ENCODE peak calls at places on chromosomes 6 and 20, in seven cellular contexts. One of them, this sample, is unnamed.

GRCh38 chr6:139653136-139653535 is 278.7 kb upstream of the CITED2 start:
- DNase-seq in T-helper 2 cell: no peak
- DNase-seq in HFF-Myc: no peak
- DNase-seq in activated CD4-positive, CD25-positive, alpha-beta regulatory T cell: no peak
- DNase-seq in kidney: no peak
- DNase-seq in GM12892: no peak
- DNase-seq in RWPE1: no peak
- DNase-seq in this sample: no peak

GRCh38 chr20:40706977-40707582 is 18.0 kb upstream of the MAFB start:
- DNase-seq in GM12892: no peak
- DNase-seq in kidney: no peak
- DNase-seq in HFF-Myc: no peak
- DNase-seq in RWPE1: no peak
- DNase-seq in activated CD4-positive, CD25-positive, alpha-beta regulatory T cell: no peak
- DNase-seq in T-helper 2 cell: no peak
- DNase-seq in this sample: no peak

GRCh38 chr6:72950114-72950860 is 275.0 kb downstream of the KHDC1L start:
- DNase-seq in RWPE1: peak
- DNase-seq in HFF-Myc: no peak
- DNase-seq in activated CD4-positive, CD25-positive, alpha-beta regulatory T cell: no peak
- DNase-seq in GM12892: no peak
- DNase-seq in kidney: no peak
- DNase-seq in T-helper 2 cell: no peak
- DNase-seq in this sample: peak

GRCh38 chr6:38640216-38640909 is 634 bp upstream of the BTBD9 start:
- DNase-seq in GM12892: no peak
- DNase-seq in RWPE1: no peak
- DNase-seq in kidney: peak
- DNase-seq in HFF-Myc: no peak
- DNase-seq in activated CD4-positive, CD25-positive, alpha-beta regulatory T cell: no peak
- DNase-seq in T-helper 2 cell: no peak
- DNase-seq in this sample: peak

GRCh38 chr20:48904566-48905321 is 16.8 kb upstream of the ARFGEF2 start:
- DNase-seq in RWPE1: peak
- DNase-seq in activated CD4-positive, CD25-positive, alpha-beta regulatory T cell: peak
- DNase-seq in HFF-Myc: peak
- DNase-seq in GM12892: peak
- DNase-seq in T-helper 2 cell: no peak
- DNase-seq in kidney: no peak
- DNase-seq in this sample: peak

GRCh38 chr6:97790926-97791590 is 508.0 kb upstream of the MMS22L start:
- DNase-seq in T-helper 2 cell: no peak
- DNase-seq in GM12892: no peak
- DNase-seq in kidney: no peak
- DNase-seq in HFF-Myc: no peak
- DNase-seq in RWPE1: no peak
- DNase-seq in activated CD4-positive, CD25-positive, alpha-beta regulatory T cell: no peak
- DNase-seq in this sample: no peak

GRCh38 chr6:130035211-130035610 is 16.8 kb downstream of the L3MBTL3 start:
- DNase-seq in GM12892: no peak
- DNase-seq in activated CD4-positive, CD25-positive, alpha-beta regulatory T cell: no peak
- DNase-seq in HFF-Myc: no peak
- DNase-seq in RWPE1: no peak
- DNase-seq in kidney: no peak
- DNase-seq in T-helper 2 cell: no peak
- DNase-seq in this sample: peak

GRCh38 chr6:117200067-117200466 is 65.3 kb upstream of the VGLL2 start:
- DNase-seq in GM12892: no peak
- DNase-seq in RWPE1: no peak
- DNase-seq in activated CD4-positive, CD25-positive, alpha-beta regulatory T cell: no peak
- DNase-seq in T-helper 2 cell: no peak
- DNase-seq in HFF-Myc: no peak
- DNase-seq in kidney: no peak
- DNase-seq in this sample: peak

GRCh38 chr6:116461563-116462507 is 660 bp downstream of the CALHM6 start:
- DNase-seq in RWPE1: no peak
- DNase-seq in HFF-Myc: peak
- DNase-seq in kidney: peak
- DNase-seq in GM12892: peak
- DNase-seq in activated CD4-positive, CD25-positive, alpha-beta regulatory T cell: no peak
- DNase-seq in T-helper 2 cell: no peak
- DNase-seq in this sample: peak

GRCh38 chr20:21663465-21663864 is 42.0 kb upstream of the PAX1 start:
- DNase-seq in activated CD4-positive, CD25-positive, alpha-beta regulatory T cell: no peak
- DNase-seq in kidney: no peak
- DNase-seq in HFF-Myc: no peak
- DNase-seq in RWPE1: no peak
- DNase-seq in T-helper 2 cell: no peak
- DNase-seq in GM12892: no peak
- DNase-seq in this sample: no peak

GRCh38 chr20:51955756-51956155 is 153.4 kb upstream of the SALL4 start:
- DNase-seq in GM12892: no peak
- DNase-seq in T-helper 2 cell: no peak
- DNase-seq in RWPE1: no peak
- DNase-seq in kidney: no peak
- DNase-seq in HFF-Myc: no peak
- DNase-seq in activated CD4-positive, CD25-positive, alpha-beta regulatory T cell: no peak
- DNase-seq in this sample: no peak

GRCh38 chr6:65650086-65650485 is 56.9 kb downstream of the EYS start:
- DNase-seq in activated CD4-positive, CD25-positive, alpha-beta regulatory T cell: no peak
- DNase-seq in GM12892: no peak
- DNase-seq in RWPE1: no peak
- DNase-seq in T-helper 2 cell: no peak
- DNase-seq in HFF-Myc: no peak
- DNase-seq in kidney: no peak
- DNase-seq in this sample: no peak

GRCh38 chr20:5001174-5002076 is at the start of gene SLC23A2:
- DNase-seq in HFF-Myc: no peak
- DNase-seq in activated CD4-positive, CD25-positive, alpha-beta regulatory T cell: peak
- DNase-seq in RWPE1: peak
- DNase-seq in GM12892: peak
- DNase-seq in T-helper 2 cell: peak
- DNase-seq in kidney: peak
- DNase-seq in this sample: peak

GRCh38 chr6:41917528-41917927 is 3.4 kb downstream of the MED20 start:
- DNase-seq in HFF-Myc: peak
- DNase-seq in activated CD4-positive, CD25-positive, alpha-beta regulatory T cell: no peak
- DNase-seq in kidney: no peak
- DNase-seq in RWPE1: peak
- DNase-seq in T-helper 2 cell: no peak
- DNase-seq in GM12892: no peak
- DNase-seq in this sample: peak

GRCh38 chr6:30820196-30820595 is 64.1 kb upstream of the DDR1 start:
- DNase-seq in RWPE1: peak
- DNase-seq in activated CD4-positive, CD25-positive, alpha-beta regulatory T cell: no peak
- DNase-seq in kidney: peak
- DNase-seq in T-helper 2 cell: no peak
- DNase-seq in HFF-Myc: no peak
- DNase-seq in GM12892: no peak
- DNase-seq in this sample: peak

GRCh38 chr6:36642913-36643817 is 35.3 kb upstream of the CDKN1A start:
- DNase-seq in T-helper 2 cell: no peak
- DNase-seq in GM12892: no peak
- DNase-seq in HFF-Myc: peak
- DNase-seq in activated CD4-positive, CD25-positive, alpha-beta regulatory T cell: no peak
- DNase-seq in RWPE1: peak
- DNase-seq in kidney: peak
- DNase-seq in this sample: peak

GRCh38 chr20:6855806-6856205 is 88.3 kb downstream of the BMP2 start:
- DNase-seq in kidney: no peak
- DNase-seq in RWPE1: no peak
- DNase-seq in GM12892: no peak
- DNase-seq in HFF-Myc: no peak
- DNase-seq in activated CD4-positive, CD25-positive, alpha-beta regulatory T cell: no peak
- DNase-seq in T-helper 2 cell: no peak
- DNase-seq in this sample: no peak

GRCh38 chr20:59458645-59459044 is 145.7 kb upstream of the PHACTR3 start:
- DNase-seq in kidney: no peak
- DNase-seq in HFF-Myc: no peak
- DNase-seq in RWPE1: no peak
- DNase-seq in T-helper 2 cell: no peak
- DNase-seq in activated CD4-positive, CD25-positive, alpha-beta regulatory T cell: no peak
- DNase-seq in GM12892: no peak
- DNase-seq in this sample: no peak

GRCh38 chr6:22302828-22303227 is 6.0 kb upstream of the PRL start:
- DNase-seq in activated CD4-positive, CD25-positive, alpha-beta regulatory T cell: no peak
- DNase-seq in HFF-Myc: no peak
- DNase-seq in kidney: no peak
- DNase-seq in RWPE1: no peak
- DNase-seq in GM12892: no peak
- DNase-seq in T-helper 2 cell: no peak
- DNase-seq in this sample: no peak

GRCh38 chr6:100346828-100347227 is 117.9 kb downstream of the SIM1 start:
- DNase-seq in kidney: no peak
- DNase-seq in GM12892: no peak
- DNase-seq in RWPE1: peak
- DNase-seq in T-helper 2 cell: no peak
- DNase-seq in activated CD4-positive, CD25-positive, alpha-beta regulatory T cell: no peak
- DNase-seq in HFF-Myc: no peak
- DNase-seq in this sample: peak

GRCh38 chr20:48684501-48685041 is 143.2 kb downstream of the PREX1 start:
- DNase-seq in RWPE1: no peak
- DNase-seq in activated CD4-positive, CD25-positive, alpha-beta regulatory T cell: no peak
- DNase-seq in GM12892: no peak
- DNase-seq in HFF-Myc: no peak
- DNase-seq in T-helper 2 cell: no peak
- DNase-seq in kidney: no peak
- DNase-seq in this sample: peak

GRCh38 chr20:53856675-53857295 is 213.6 kb downstream of the BCAS1 start:
- DNase-seq in kidney: no peak
- DNase-seq in T-helper 2 cell: no peak
- DNase-seq in RWPE1: no peak
- DNase-seq in activated CD4-positive, CD25-positive, alpha-beta regulatory T cell: no peak
- DNase-seq in GM12892: no peak
- DNase-seq in HFF-Myc: no peak
- DNase-seq in this sample: no peak

GRCh38 chr20:58014628-58015315 is 213.7 kb downstream of the ANKRD60 start:
- DNase-seq in T-helper 2 cell: no peak
- DNase-seq in GM12892: no peak
- DNase-seq in kidney: no peak
- DNase-seq in HFF-Myc: no peak
- DNase-seq in activated CD4-positive, CD25-positive, alpha-beta regulatory T cell: no peak
- DNase-seq in RWPE1: peak
- DNase-seq in this sample: no peak

GRCh38 chr6:158474961-158475343 is 84.9 kb upstream of the TMEM181 start:
- DNase-seq in activated CD4-positive, CD25-positive, alpha-beta regulatory T cell: no peak
- DNase-seq in kidney: no peak
- DNase-seq in HFF-Myc: no peak
- DNase-seq in RWPE1: peak
- DNase-seq in T-helper 2 cell: no peak
- DNase-seq in GM12892: no peak
- DNase-seq in this sample: no peak

GRCh38 chr6:40436685-40437604 is 150.2 kb downstream of the LRFN2 start:
- DNase-seq in HFF-Myc: no peak
- DNase-seq in RWPE1: peak
- DNase-seq in T-helper 2 cell: no peak
- DNase-seq in kidney: no peak
- DNase-seq in GM12892: no peak
- DNase-seq in activated CD4-positive, CD25-positive, alpha-beta regulatory T cell: no peak
- DNase-seq in this sample: no peak

GRCh38 chr6:131685266-131685780 is 15.9 kb downstream of the OR2A4 start:
- DNase-seq in kidney: no peak
- DNase-seq in activated CD4-positive, CD25-positive, alpha-beta regulatory T cell: no peak
- DNase-seq in HFF-Myc: no peak
- DNase-seq in GM12892: no peak
- DNase-seq in T-helper 2 cell: no peak
- DNase-seq in RWPE1: no peak
- DNase-seq in this sample: no peak

GRCh38 chr20:61407561-61407960 is 155.5 kb downstream of the CDH4 start:
- DNase-seq in kidney: no peak
- DNase-seq in HFF-Myc: no peak
- DNase-seq in T-helper 2 cell: no peak
- DNase-seq in activated CD4-positive, CD25-positive, alpha-beta regulatory T cell: no peak
- DNase-seq in RWPE1: no peak
- DNase-seq in GM12892: no peak
- DNase-seq in this sample: no peak

GRCh38 chr20:760751-761417 is 7.4 kb downstream of the SLC52A3 start:
- DNase-seq in activated CD4-positive, CD25-positive, alpha-beta regulatory T cell: no peak
- DNase-seq in RWPE1: peak
- DNase-seq in GM12892: no peak
- DNase-seq in HFF-Myc: no peak
- DNase-seq in kidney: no peak
- DNase-seq in T-helper 2 cell: no peak
- DNase-seq in this sample: no peak

This sample was measured in myocyte.